ENCODE peak calls at places on chromosome 13, in nine cellular contexts. K is body of pancreas; W is vagina; E is GM23338; C is naive thymus-derived CD4-positive, alpha-beta T cell; Q is tibial nerve; D is PC-3; A is DND-41; V is caudate nucleus. N is an unnamed sample.

GRCh38 chr13:39527961-39528720 is 74.9 kb downstream of the LHFPL6 start:
- DNase-seq in K (peak), W (no peak), E (no peak), C (no peak), Q (no peak), D (peak), A (no peak), V (no peak), N (no peak)

GRCh38 chr13:22499919-22500318 is 680.9 kb upstream of the SGCG start:
- DNase-seq in K (no peak), W (no peak), E (no peak), C (no peak), Q (no peak), D (no peak), A (no peak), V (no peak), N (no peak)

GRCh38 chr13:40388617-40389016 is 277.8 kb downstream of the FOXO1 start:
- DNase-seq in K (peak), W (no peak), E (no peak), C (peak), Q (no peak), D (peak), A (peak), V (no peak), N (no peak)

GRCh38 chr13:102400619-102401125 is 1.2 kb downstream of the FGF14 start:
- DNase-seq in K (peak), W (no peak), E (peak), C (no peak), Q (no peak), D (no peak), A (no peak), V (no peak), N (no peak)

GRCh38 chr13:98327326-98328314 is 150.6 kb upstream of the RNF113B start:
- DNase-seq in K (no peak), W (no peak), E (peak), C (no peak), Q (no peak), D (no peak), A (no peak), V (no peak), N (no peak)

GRCh38 chr13:93690139-93690538 is 463.5 kb downstream of the GPC6 start:
- DNase-seq in K (no peak), W (no peak), E (peak), C (no peak), Q (peak), D (peak), A (peak), V (no peak), N (no peak)

GRCh38 chr13:94708031-94708571 is 4.2 kb downstream of the SOX21 start:
- DNase-seq in K (no peak), W (peak), E (peak), C (no peak), Q (no peak), D (no peak), A (no peak), V (no peak), N (no peak)

GRCh38 chr13:98484289-98485219 is 92.4 kb downstream of the STK24 start:
- DNase-seq in K (peak), W (peak), E (peak), C (no peak), Q (peak), D (peak), A (no peak), V (no peak), N (peak)

GRCh38 chr13:27406178-27406939 is 18.1 kb upstream of the GTF3A start:
- DNase-seq in K (peak), W (no peak), E (peak), C (no peak), Q (peak), D (peak), A (peak), V (no peak), N (no peak)

GRCh38 chr13:112069727-112070300 is 2.9 kb downstream of the SOX1 start:
- DNase-seq in K (no peak), W (no peak), E (no peak), C (no peak), Q (no peak), D (no peak), A (no peak), V (no peak), N (no peak)

GRCh38 chr13:32905063-32905863 is 111.0 kb upstream of the KL start:
- DNase-seq in K (no peak), W (no peak), E (peak), C (no peak), Q (no peak), D (peak), A (peak), V (no peak), N (no peak)

GRCh38 chr13:56886398-56886797 is 254.3 kb upstream of the PRR20A start:
- DNase-seq in K (no peak), W (peak), E (no peak), C (no peak), Q (no peak), D (no peak), A (no peak), V (no peak), N (no peak)

GRCh38 chr13:100646030-100646673 is 28.4 kb downstream of the TMTC4 start:
- DNase-seq in K (no peak), W (no peak), E (peak), C (no peak), Q (no peak), D (peak), A (no peak), V (peak), N (no peak)

GRCh38 chr13:86445584-86446140 is 646.4 kb upstream of the SLITRK6 start:
- DNase-seq in K (no peak), W (no peak), E (no peak), C (no peak), Q (no peak), D (peak), A (no peak), V (no peak), N (no peak)

GRCh38 chr13:113843864-113844556 is 19.9 kb downstream of the GAS6 start:
- DNase-seq in K (no peak), W (no peak), E (peak), C (no peak), Q (no peak), D (no peak), A (no peak), V (no peak), N (no peak)

GRCh38 chr13:73171926-73172325 is 113.1 kb downstream of the KLF5 start:
- DNase-seq in K (no peak), W (no peak), E (peak), C (no peak), Q (no peak), D (peak), A (no peak), V (no peak), N (no peak)

GRCh38 chr13:25267715-25268114 is 19.6 kb downstream of the MTMR6 start:
- DNase-seq in K (no peak), W (no peak), E (no peak), C (no peak), Q (no peak), D (peak), A (no peak), V (no peak), N (no peak)

GRCh38 chr13:71046360-71047079 is 820.5 kb downstream of the DACH1 start:
- DNase-seq in K (no peak), W (no peak), E (peak), C (no peak), Q (no peak), D (no peak), A (no peak), V (no peak), N (no peak)

GRCh38 chr13:41707192-41707858 is 250.0 kb downstream of the RGCC start:
- DNase-seq in K (no peak), W (no peak), E (no peak), C (no peak), Q (no peak), D (no peak), A (no peak), V (no peak), N (no peak)

GRCh38 chr13:89470901-89471300 is 1799.7 kb downstream of the SLITRK5 start:
- DNase-seq in K (no peak), W (no peak), E (no peak), C (no peak), Q (no peak), D (no peak), A (no peak), V (no peak), N (no peak)

GRCh38 chr13:72953391-72953960 is 105.3 kb upstream of the KLF5 start:
- DNase-seq in K (peak), W (no peak), E (no peak), C (no peak), Q (no peak), D (no peak), A (no peak), V (no peak), N (no peak)

GRCh38 chr13:111270765-111271164 is 49.7 kb upstream of the TEX29 start:
- DNase-seq in K (no peak), W (no peak), E (no peak), C (no peak), Q (no peak), D (no peak), A (no peak), V (no peak), N (no peak)

GRCh38 chr13:22062478-22063205 is 391.8 kb downstream of the FGF9 start:
- DNase-seq in K (no peak), W (no peak), E (no peak), C (no peak), Q (no peak), D (no peak), A (no peak), V (no peak), N (no peak)

GRCh38 chr13:100842136-100842535 is 167.5 kb upstream of the TMTC4 start:
- DNase-seq in K (no peak), W (no peak), E (no peak), C (no peak), Q (no peak), D (no peak), A (no peak), V (no peak), N (no peak)

GRCh38 chr13:99357149-99357596 is 50.0 kb upstream of the GPR183 start:
- DNase-seq in K (no peak), W (no peak), E (no peak), C (no peak), Q (no peak), D (peak), A (no peak), V (no peak), N (no peak)

GRCh38 chr13:86020350-86021002 is 221.3 kb upstream of the SLITRK6 start:
- DNase-seq in K (peak), W (no peak), E (no peak), C (no peak), Q (no peak), D (peak), A (no peak), V (no peak), N (no peak)

GRCh38 chr13:113151745-113152707 is 6.4 kb upstream of the PROZ start:
- DNase-seq in K (peak), W (peak), E (no peak), C (no peak), Q (no peak), D (peak), A (no peak), V (no peak), N (peak)

GRCh38 chr13:97386832-97387486 is 47.0 kb upstream of the RAP2A start:
- DNase-seq in K (peak), W (no peak), E (no peak), C (no peak), Q (no peak), D (no peak), A (peak), V (no peak), N (no peak)

GRCh38 chr13:30559274-30559673 is 58.4 kb upstream of the USPL1 start:
- DNase-seq in K (no peak), W (no peak), E (no peak), C (no peak), Q (no peak), D (no peak), A (no peak), V (no peak), N (no peak)

GRCh38 chr13:97568850-97569249 is 134.9 kb downstream of the RAP2A start:
- DNase-seq in K (peak), W (no peak), E (no peak), C (no peak), Q (no peak), D (peak), A (no peak), V (no peak), N (no peak)

GRCh38 chr13:60412909-60413616 is 16.0 kb downstream of the TDRD3 start:
- DNase-seq in K (no peak), W (no peak), E (no peak), C (no peak), Q (no peak), D (no peak), A (no peak), V (no peak), N (no peak)

GRCh38 chr13:95710313-95710712 is 33.4 kb downstream of the DNAJC3 start:
- DNase-seq in K (no peak), W (no peak), E (no peak), C (no peak), Q (no peak), D (peak), A (no peak), V (no peak), N (no peak)
- H3K27ac ChIP-seq in K (no peak), W (no peak), E (no peak), C (no peak), Q (no peak), D (no peak), A (no peak), V (no peak), N (no peak)

DNA sequence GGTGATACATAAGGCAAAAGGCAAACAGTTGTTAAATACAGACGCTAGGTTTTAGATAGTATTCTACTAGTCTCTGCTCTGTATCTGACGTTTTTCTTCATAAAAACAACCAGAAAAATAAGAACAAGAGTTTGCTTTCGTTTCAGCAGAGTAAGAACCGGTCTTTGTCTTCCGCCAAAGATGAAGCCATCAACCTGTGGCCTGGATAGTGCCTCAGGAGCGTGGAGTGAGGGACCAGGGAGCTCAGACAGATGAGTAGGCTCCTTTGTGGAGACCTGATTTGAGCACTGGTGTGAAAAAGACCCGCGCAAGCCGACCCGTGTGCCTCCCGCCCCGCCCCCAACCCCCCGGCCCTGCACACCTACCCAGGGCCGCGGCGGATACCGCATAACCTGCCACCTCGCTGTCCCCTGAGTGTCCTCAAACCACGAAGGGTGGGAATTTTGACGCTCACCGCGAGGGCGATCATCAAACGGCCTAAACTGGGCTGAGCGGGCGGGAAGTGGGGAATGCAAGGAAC is 969 bp upstream of the LMO7 start:
- DNase-seq in K (no peak), W (no peak), E (peak), C (no peak), Q (peak), D (no peak), A (no peak), V (no peak), N (no peak)
- H3K27ac ChIP-seq in K (peak), W (peak), E (no peak), C (no peak), Q (peak), D (no peak), A (no peak), V (no peak), N (peak)

GRCh38 chr13:46600943-46601311 is 48.0 kb downstream of the LRCH1 start:
- DNase-seq in K (no peak), W (no peak), E (no peak), C (no peak), Q (no peak), D (no peak), A (no peak), V (no peak), N (no peak)
- H3K27ac ChIP-seq in K (no peak), W (no peak), E (no peak), C (no peak), Q (peak), D (no peak), A (peak), V (no peak), N (no peak)

DNA sequence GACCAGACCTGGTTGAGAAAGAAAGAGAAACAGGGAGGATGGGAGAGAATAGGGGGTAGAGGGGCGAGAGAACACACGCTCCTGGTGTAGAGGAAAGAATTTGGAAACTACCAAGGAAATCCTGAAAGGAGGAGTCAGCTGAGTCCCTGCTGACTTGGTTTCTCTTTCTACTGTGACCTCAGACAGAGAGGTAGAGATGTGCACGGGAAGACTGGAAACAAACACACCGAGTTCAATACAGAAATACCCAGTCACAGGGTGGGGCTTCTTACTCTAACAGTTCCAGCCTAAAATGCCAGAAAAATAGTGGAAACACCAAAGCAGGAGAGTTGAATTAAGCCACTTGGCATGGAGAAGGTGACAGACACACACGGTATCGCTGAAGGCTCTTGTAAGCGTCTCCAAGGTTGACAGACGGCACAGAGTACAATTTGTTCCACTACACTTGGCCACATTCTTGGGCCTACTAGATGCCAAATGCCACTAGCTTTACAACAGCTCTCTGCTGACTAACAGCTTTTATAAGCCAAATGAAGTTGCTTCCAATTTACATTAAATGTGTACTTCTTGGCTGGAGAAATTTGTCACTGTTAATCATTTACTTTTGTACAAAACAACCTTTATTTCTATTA is 28.0 kb downstream of the LATS2 start:
- DNase-seq in K (peak), W (no peak), E (no peak), C (no peak), Q (peak), D (peak), A (no peak), V (no peak), N (peak)
- H3K27ac ChIP-seq in K (peak), W (peak), E (peak), C (no peak), Q (peak), D (peak), A (no peak), V (peak), N (peak)